ENCODE peak calls at places on chromosomes 11 and 22, in seven cellular contexts. J is mucosa of gallbladder, D is T-helper 2 cell, F is retina, G is cardiac septum, I is left ventricle myocardium inferior, N is adipocyte. C is an unnamed sample.

GRCh38 chr22:49022816-49023160 is 804.9 kb downstream of the BRD1 start:
- DNase-seq in D (no peak), I (no peak), N (no peak), G (peak), J (no peak), F (no peak), C (no peak)

GRCh38 chr22:37607912-37608476 is 640 bp upstream of the GGA1 start:
- DNase-seq in J (no peak), N (no peak), D (no peak), G (no peak), F (no peak), I (no peak), C (no peak)

GRCh38 chr11:111355101-111355500 is 24.0 kb downstream of the POU2AF1 start:
- DNase-seq in F (no peak), J (no peak), G (no peak), D (no peak), N (no peak), I (no peak), C (no peak)

GRCh38 chr11:12237381-12237784 is 127.0 kb downstream of the MICAL2 start:
- DNase-seq in I (no peak), N (no peak), G (no peak), F (no peak), J (no peak), D (no peak), C (no peak)

GRCh38 chr22:50015451-50016307 is 3.1 kb upstream of the IL17REL start:
- DNase-seq in G (peak), D (no peak), J (no peak), F (no peak), I (no peak), N (no peak), C (no peak)

GRCh38 chr22:20185750-20186149 is 34.9 kb upstream of the CCDC188 start:
- DNase-seq in J (no peak), I (no peak), G (no peak), F (no peak), N (no peak), D (no peak), C (no peak)

GRCh38 chr11:107916671-107917241 is 11.5 kb upstream of the RAB39A start:
- DNase-seq in N (peak), I (no peak), D (no peak), J (no peak), G (no peak), F (peak), C (peak)

GRCh38 chr11:19374189-19374588 is 133.4 kb upstream of the E2F8 start:
- DNase-seq in F (no peak), G (no peak), J (no peak), N (peak), I (no peak), D (no peak), C (no peak)

GRCh38 chr22:36197601-36198146 is 3.9 kb downstream of the APOL4 start:
- DNase-seq in D (no peak), F (peak), I (no peak), G (no peak), J (no peak), N (no peak), C (no peak)

GRCh38 chr11:59944761-59945160 is 6.5 kb downstream of the OOSP1 start:
- DNase-seq in F (no peak), N (no peak), I (no peak), G (no peak), D (no peak), J (no peak), C (no peak)

GRCh38 chr11:116309446-116309845 is 463.3 kb downstream of the BUD13 start:
- DNase-seq in F (no peak), I (no peak), D (no peak), G (no peak), J (no peak), N (no peak), C (no peak)

GRCh38 chr11:46826310-46827044 is 19.6 kb downstream of the CKAP5 start:
- DNase-seq in J (peak), F (peak), G (peak), I (peak), D (peak), N (peak), C (peak)

GRCh38 chr22:23626286-23626975 is 5.7 kb downstream of the DRICH1 start:
- DNase-seq in F (no peak), N (no peak), D (no peak), I (no peak), G (peak), J (no peak), C (no peak)

GRCh38 chr11:70517996-70518907 is 119.9 kb downstream of the CTTN start:
- DNase-seq in D (no peak), J (no peak), F (no peak), N (peak), G (no peak), I (no peak), C (no peak)

GRCh38 chr11:2123628-2123960 is 15.6 kb downstream of the IGF2 start:
- DNase-seq in D (no peak), G (peak), N (no peak), I (no peak), J (no peak), F (no peak), C (no peak)

GRCh38 chr22:44237290-44237689 is 56.6 kb downstream of the PARVG start:
- DNase-seq in J (no peak), N (no peak), G (no peak), D (no peak), I (no peak), F (no peak), C (no peak)

GRCh38 chr22:25777870-25778269 is 35.9 kb downstream of the MYO18B start:
- DNase-seq in G (no peak), J (no peak), I (no peak), N (peak), F (peak), D (no peak), C (no peak)

GRCh38 chr22:47307326-47307725 is 544.9 kb downstream of the TBC1D22A start:
- DNase-seq in G (peak), N (peak), F (no peak), J (no peak), I (no peak), D (no peak), C (no peak)

GRCh38 chr11:37710031-37710430 is 1112.0 kb upstream of the RAG2 start:
- DNase-seq in F (no peak), I (no peak), N (peak), G (no peak), D (no peak), J (no peak), C (no peak)

GRCh38 chr11:129846508-129847335 is 31.1 kb downstream of the TMEM45B start:
- DNase-seq in J (no peak), D (no peak), I (no peak), F (no peak), N (peak), G (no peak), C (no peak)

GRCh38 chr11:17985517-17985916 is 27.3 kb downstream of the SERGEF start:
- DNase-seq in F (no peak), J (no peak), N (peak), G (no peak), D (no peak), I (no peak), C (no peak)

GRCh38 chr11:76167590-76167989 is 38.7 kb downstream of the WNT11 start:
- DNase-seq in I (no peak), J (no peak), F (no peak), G (no peak), N (no peak), D (no peak), C (no peak)

GRCh38 chr11:65606876-65607613 is 7.0 kb downstream of the MAP3K11 start:
- DNase-seq in N (peak), G (peak), I (peak), F (peak), D (no peak), J (peak), C (no peak)

GRCh38 chr11:11072067-11072466 is 214.2 kb upstream of the ZBED5 start:
- DNase-seq in J (no peak), F (no peak), G (no peak), I (no peak), D (no peak), N (no peak), C (no peak)

GRCh38 chr11:63564785-63565350 is 1.7 kb upstream of the PLAAT2 start:
- DNase-seq in N (no peak), G (no peak), I (no peak), D (no peak), J (peak), F (no peak), C (no peak)

GRCh38 chr11:70552167-70552435 is 153.8 kb downstream of the CTTN start:
- DNase-seq in D (no peak), N (no peak), I (no peak), F (no peak), J (no peak), G (no peak), C (no peak)

GRCh38 chr22:39144101-39144815 is 8.2 kb downstream of the CBX7 start:
- DNase-seq in F (no peak), I (no peak), N (peak), J (peak), G (peak), D (peak), C (peak)

GRCh38 chr22:31836010-31836409 is 82.2 kb downstream of the DEPDC5 start:
- DNase-seq in I (no peak), G (no peak), J (no peak), N (no peak), D (no peak), F (no peak), C (no peak)

GRCh38 chr11:68298659-68299516 is 13.5 kb upstream of the LRP5 start:
- DNase-seq in N (no peak), J (no peak), F (no peak), G (peak), I (peak), D (no peak), C (no peak)

GRCh38 chr11:85946221-85946620 is 91.0 kb downstream of the CCDC83 start:
- DNase-seq in F (no peak), J (no peak), D (no peak), N (peak), I (no peak), G (no peak), C (no peak)